ENCODE peak calls at places on chromosomes 6 and 20, in seven cellular contexts. O is Peyer's patch, D is OCI-LY7, F is thoracic aorta, C is right atrium auricular region, X is neuronal stem cell, A is fibroblast of lung. H is an unnamed sample. For H3K36me3, the result is how much of the 10 kb centered on the place peaks cover.

GRCh38 chr6:138724015-138724414 is 49.6 kb upstream of the CCDC28A start:
- DNase-seq in O (no peak), D (no peak), F (no peak), C (no peak), X (no peak), A (peak), H (no peak)

GRCh38 chr6:121526282-121526681 is 90.8 kb downstream of the GJA1 start:
- DNase-seq in O (no peak), D (no peak), F (no peak), C (no peak), X (no peak), A (no peak), H (no peak)

GRCh38 chr6:55003726-55004415 is 157.3 kb downstream of the FAM83B start:
- DNase-seq in O (no peak), D (no peak), F (no peak), C (no peak), X (no peak), A (no peak), H (no peak)

GRCh38 chr20:21099653-21100589 is 6.2 kb downstream of the LINC00237 start:
- DNase-seq in O (peak), D (peak), F (no peak), C (no peak), X (no peak), A (no peak), H (peak)

GRCh38 chr6:34339432-34339831 is 53.0 kb downstream of the NUDT3 start:
- DNase-seq in O (no peak), D (no peak), F (no peak), C (no peak), X (no peak), A (no peak), H (no peak)

GRCh38 chr6:29589423-29590048 is 4.6 kb downstream of the OR2H2 start:
- DNase-seq in O (no peak), D (peak), F (no peak), C (peak), X (peak), A (peak), H (peak)

GRCh38 chr6:134288538-134289203 is 29.2 kb downstream of the SGK1 start:
- DNase-seq in O (no peak), D (no peak), F (no peak), C (no peak), X (no peak), A (peak), H (peak)

GRCh38 chr6:128327890-128328289 is 192.5 kb downstream of the PTPRK start:
- DNase-seq in O (no peak), D (peak), F (no peak), C (no peak), X (no peak), A (no peak), H (no peak)

GRCh38 chr6:26408828-26409730 is 7.0 kb downstream of the BTN3A1 start:
- DNase-seq in O (no peak), D (no peak), F (no peak), C (no peak), X (no peak), A (no peak), H (no peak)

GRCh38 chr6:125015152-125015551 is 52.9 kb downstream of the RNF217 start:
- DNase-seq in O (no peak), D (no peak), F (no peak), C (no peak), X (no peak), A (no peak), H (no peak)

GRCh38 chr6:116667620-116668019 is 946 bp downstream of the ZUP1 start:
- DNase-seq in O (no peak), D (peak), F (no peak), C (no peak), X (no peak), A (no peak), H (no peak)

DNA sequence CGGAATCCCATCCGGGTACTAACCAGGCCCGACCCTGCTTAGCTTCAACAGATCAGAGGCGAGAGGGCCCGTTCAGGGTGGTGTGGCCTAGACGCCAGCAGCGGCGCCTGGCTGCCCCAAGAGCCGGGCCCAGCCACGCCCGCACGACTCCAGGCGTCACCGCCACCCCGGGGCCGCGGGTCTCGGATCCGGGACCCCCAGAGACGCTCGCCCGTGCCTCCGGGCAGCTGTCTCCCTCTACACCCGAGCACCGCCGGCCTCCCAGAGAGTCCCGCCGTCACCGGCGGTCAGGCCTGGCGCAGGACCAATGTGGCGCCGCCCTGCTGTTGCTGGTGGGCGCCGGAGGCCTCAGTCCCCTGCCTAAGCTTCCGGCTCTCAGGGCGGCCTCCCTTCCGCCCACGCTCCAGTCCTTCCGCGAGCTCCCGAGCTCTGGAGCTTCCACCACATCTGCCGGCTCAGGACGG is 441.2 kb upstream of the DEFB115 start:
- DNase-seq in O (peak), D (no peak), F (no peak), C (no peak), X (no peak), A (no peak), H (no peak)
- H3K4me3 ChIP-seq in O (no peak), D (no peak), F (no peak), C (peak), X (no peak), A (no peak), H (no peak)

GRCh38 chr20:10662151-10662550 is 11.6 kb downstream of the JAG1 start:
- DNase-seq in O (no peak), D (no peak), F (no peak), C (peak), X (no peak), A (no peak), H (no peak)
- H3K36me3 ChIP-seq in O (half or more), D (under half), F (under half), C (half or more), X (half or more), A (under half), H (half or more)

GRCh38 chr20:57757767-57758166 is 48.0 kb upstream of the PMEPA1 start:
- DNase-seq in O (no peak), D (no peak), F (no peak), C (no peak), X (no peak), A (no peak), H (no peak)

GRCh38 chr20:57756921-57757320 is 47.1 kb upstream of the PMEPA1 start:
- DNase-seq in O (no peak), D (no peak), F (no peak), C (no peak), X (no peak), A (no peak), H (no peak)

GRCh38 chr20:57761413-57761734 is 51.6 kb upstream of the PMEPA1 start:
- DNase-seq in O (no peak), D (no peak), F (no peak), C (no peak), X (no peak), A (no peak), H (no peak)

GRCh38 chr20:57760698-57761412 is 51.0 kb upstream of the PMEPA1 start:
- DNase-seq in O (no peak), D (peak), F (no peak), C (no peak), X (no peak), A (no peak), H (no peak)

GRCh38 chr20:57759724-57760123 is 49.9 kb upstream of the PMEPA1 start:
- DNase-seq in O (no peak), D (no peak), F (no peak), C (no peak), X (no peak), A (no peak), H (no peak)
- H3K27ac ChIP-seq in O (no peak), D (no peak), F (no peak), C (no peak), X (no peak), A (no peak), H (no peak)

GRCh38 chr6:92977018-92977417 is 442.3 kb downstream of the EPHA7 start:
- DNase-seq in O (no peak), D (no peak), F (no peak), C (no peak), X (no peak), A (no peak), H (no peak)
- H3K4me3 ChIP-seq in O (no peak), D (no peak), F (no peak), C (no peak), X (no peak), A (no peak), H (no peak)

DNA sequence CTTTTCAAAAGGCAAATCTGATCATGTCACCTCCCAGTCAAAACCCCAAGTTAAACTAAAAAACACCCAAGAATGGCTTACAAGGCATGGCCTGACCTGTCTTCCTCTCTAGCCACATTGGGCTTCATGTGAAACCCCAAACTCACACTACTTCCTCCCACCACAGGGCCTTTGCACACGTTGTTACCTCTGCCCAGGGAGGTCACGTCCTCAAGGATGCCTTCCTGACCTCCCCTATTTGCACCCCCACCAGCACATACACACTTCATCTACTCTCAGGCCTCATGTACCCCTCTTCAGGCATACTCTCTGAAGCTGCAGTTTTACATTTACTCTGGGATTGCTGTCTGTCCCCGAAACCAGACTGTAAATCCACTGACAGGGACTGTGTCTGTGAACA is 6.1 kb downstream of the EZR start:
- DNase-seq in O (no peak), D (no peak), F (no peak), C (no peak), X (no peak), A (no peak), H (no peak)
- H3K36me3 ChIP-seq in O (under half), D (half or more), F (under half), C (under half), X (under half), A (under half), H (half or more)